ENCODE peak calls at places on chromosome 10, in six cellular contexts. D is upper lobe of left lung, A is hepatocyte, B is lung, K is MM.1S, G is upper lobe of right lung. M is an unnamed sample.
A peak's percentile ranks its signal among the peaks of the same experiment; 100 is the strongest.

GRCh38 chr10:127989481-127989964 is 82.6 kb downstream of the PTPRE start:
- DNase-seq in A (no peak), K (no peak), D (no peak), G (no peak), B (no peak), M (no peak)

GRCh38 chr10:61754553-61755540 is 92.1 kb downstream of the CABCOCO1 start:
- DNase-seq in G (no peak), A (no peak), D (no peak), B (no peak), K (no peak), M (peak; percentile 70)

GRCh38 chr10:63703113-63703670 is 182.0 kb downstream of the REEP3 start:
- DNase-seq in D (no peak), B (no peak), G (no peak), K (no peak), A (no peak), M (no peak)

GRCh38 chr10:43255644-43256431 is 11.0 kb downstream of the RASGEF1A start:
- DNase-seq in G (peak; percentile 63), A (peak; percentile 41), D (peak; percentile 54), B (no peak), K (peak; percentile 19), M (peak; percentile 36)

GRCh38 chr10:50593523-50593922 is 30.2 kb downstream of the SGMS1 start:
- DNase-seq in G (no peak), A (no peak), B (no peak), K (no peak), D (no peak), M (no peak)

GRCh38 chr10:89653410-89653828 is 8.4 kb upstream of the PANK1 start:
- DNase-seq in B (no peak), K (peak; percentile 87), G (no peak), D (no peak), A (no peak), M (peak; percentile 39)

GRCh38 chr10:69337312-69338132 is 59.2 kb downstream of the HK1 start:
- DNase-seq in B (peak; percentile 59), D (no peak), A (peak; percentile 57), K (no peak), G (no peak), M (no peak)

GRCh38 chr10:71685554-71686202 is 33.9 kb downstream of the C10orf105 start:
- DNase-seq in G (no peak), D (no peak), A (no peak), K (no peak), B (no peak), M (no peak)

GRCh38 chr10:86667421-86668181 is 710 bp upstream of the LDB3 start:
- DNase-seq in G (no peak), A (no peak), D (peak; percentile 52), B (no peak), K (no peak), M (no peak)

GRCh38 chr10:93762979-93763391 is 5.2 kb downstream of the LGI1 start:
- DNase-seq in D (no peak), K (peak; percentile 17), G (no peak), A (peak; percentile 33), B (no peak), M (no peak)

GRCh38 chr10:119306514-119306951 is 99.2 kb downstream of the GRK5 start:
- DNase-seq in B (no peak), D (peak; percentile 67), G (no peak), K (peak; percentile 93), A (peak; percentile 12), M (peak; percentile 87)

GRCh38 chr10:24777191-24777590 is 53.5 kb upstream of the ARHGAP21 start:
- DNase-seq in A (no peak), G (no peak), D (no peak), K (no peak), B (no peak), M (no peak)

GRCh38 chr10:108970016-108970415 is 953.3 kb downstream of the XPNPEP1 start:
- DNase-seq in K (peak; percentile 62), B (no peak), G (no peak), A (peak; percentile 76), D (no peak), M (peak; percentile 51)

GRCh38 chr10:106741131-106741530 is 423.4 kb downstream of the SORCS1 start:
- DNase-seq in K (no peak), D (no peak), B (no peak), A (peak; percentile 46), G (no peak), M (no peak)

GRCh38 chr10:133161486-133162051 is 1.6 kb downstream of the KNDC1 start:
- DNase-seq in A (no peak), D (peak; percentile 80), K (no peak), G (peak; percentile 60), B (no peak), M (no peak)

GRCh38 chr10:31508882-31509281 is 189.9 kb downstream of the ZEB1 start:
- DNase-seq in B (no peak), G (no peak), A (no peak), K (no peak), D (no peak), M (no peak)

GRCh38 chr10:60735244-60735643 is 43.0 kb upstream of the CDK1 start:
- DNase-seq in K (no peak), B (no peak), G (no peak), A (no peak), D (no peak), M (no peak)

GRCh38 chr10:45555789-45556188 is 116.8 kb downstream of the ZFAND4 start:
- DNase-seq in K (no peak), G (no peak), B (no peak), D (no peak), A (no peak), M (no peak)

GRCh38 chr10:6274040-6274439 is 71.3 kb downstream of the PFKFB3 start:
- DNase-seq in K (no peak), G (no peak), D (no peak), A (no peak), B (no peak), M (no peak)

GRCh38 chr10:28367865-28368541 is 65.1 kb upstream of the MPP7 start:
- DNase-seq in G (no peak), A (no peak), K (peak; percentile 87), D (no peak), B (peak; percentile 36), M (peak; percentile 88)

GRCh38 chr10:70355234-70356021 is 27.0 kb downstream of the LRRC20 start:
- DNase-seq in D (no peak), K (no peak), G (no peak), B (no peak), A (no peak), M (no peak)

GRCh38 chr10:120505056-120505455 is 48.0 kb downstream of the PLPP4 start:
- DNase-seq in D (no peak), A (no peak), B (no peak), K (no peak), G (no peak), M (no peak)

GRCh38 chr10:97974108-97974507 is 56.3 kb downstream of the CRTAC1 start:
- DNase-seq in G (no peak), B (no peak), A (no peak), D (no peak), K (no peak), M (peak; percentile 28)

GRCh38 chr10:97977673-97978072 is 52.7 kb downstream of the CRTAC1 start:
- DNase-seq in B (no peak), A (no peak), D (no peak), G (no peak), K (no peak), M (no peak)

GRCh38 chr10:97974526-97975525 is 55.6 kb downstream of the CRTAC1 start:
- DNase-seq in G (no peak), D (peak; percentile 58), A (no peak), B (no peak), K (no peak), M (no peak)

DNA sequence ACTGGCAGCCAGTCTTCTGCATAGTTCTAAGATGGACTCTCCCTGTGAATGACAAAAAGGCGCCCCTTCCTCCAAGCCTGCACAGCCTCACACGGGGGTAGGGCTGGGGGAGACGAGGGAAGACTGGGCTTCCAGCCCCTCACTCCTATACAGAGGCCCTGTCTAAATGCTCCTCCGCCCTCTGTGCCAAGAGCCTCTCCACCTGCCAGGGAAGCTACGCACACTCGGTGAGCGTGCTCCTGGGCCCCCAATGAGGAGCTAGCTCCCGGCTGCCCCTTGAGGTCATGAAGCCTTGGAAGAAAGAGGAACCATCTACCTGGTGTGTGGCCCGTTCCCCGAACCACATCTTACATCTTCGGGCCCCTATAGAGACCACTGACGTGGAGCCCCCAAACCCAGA is 54.8 kb downstream of the CRTAC1 start:
- DNase-seq in B (no peak), A (no peak), G (no peak), K (no peak), D (peak; percentile 13), M (no peak)
- H3K4me3 ChIP-seq in B (no peak overlapping the region), A (no peak overlapping the region), G (no peak overlapping the region), K (no peak overlapping the region), D (no peak overlapping the region), M (no peak overlapping the region)

DNA sequence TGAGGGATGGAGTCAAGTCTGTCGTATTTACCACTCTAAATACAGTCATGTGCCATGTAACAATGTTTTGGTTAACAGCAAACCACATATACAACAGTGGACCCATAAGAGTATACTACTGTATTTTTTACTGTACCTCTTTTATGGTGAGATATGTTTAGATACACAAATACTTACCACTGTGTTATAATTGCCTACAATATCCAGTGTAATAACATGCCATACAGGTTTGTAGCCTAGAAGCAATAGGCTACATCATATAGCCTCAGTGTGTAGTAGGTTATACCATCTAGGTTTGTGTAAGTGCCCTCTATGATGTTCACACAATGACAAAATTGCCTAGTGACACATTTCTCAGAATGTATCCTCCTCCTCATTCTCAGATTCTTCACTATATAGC is 110.4 kb downstream of the FAM107B start:
- DNase-seq in A (no peak), G (no peak), D (no peak), B (no peak), K (no peak), M (no peak)
- H3K4me3 ChIP-seq in A (no peak overlapping the region), G (no peak overlapping the region), D (no peak overlapping the region), B (no peak overlapping the region), K (no peak overlapping the region), M (no peak overlapping the region)

DNA sequence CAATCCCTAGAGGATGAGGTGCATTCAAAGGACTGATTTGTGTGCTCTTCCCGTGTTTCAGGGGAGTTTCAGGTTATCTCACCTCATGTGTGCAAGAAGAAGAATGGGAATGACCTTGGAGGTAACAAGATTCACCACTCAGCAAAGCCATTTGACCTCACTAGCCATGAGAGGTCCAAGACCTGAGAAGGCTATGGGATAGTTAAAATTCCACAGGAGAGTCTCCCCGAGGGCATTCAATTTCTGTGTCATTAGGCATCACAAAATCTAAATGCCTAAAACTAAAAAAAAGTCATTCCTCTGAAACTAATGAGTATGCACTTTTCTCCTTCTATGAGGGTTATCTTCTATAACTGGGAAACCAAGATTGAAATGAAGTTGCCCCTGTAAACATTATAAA is 433.4 kb downstream of the KCNMA1 start:
- DNase-seq in G (no peak), A (no peak), B (no peak), D (no peak), K (no peak), M (no peak)
- H3K4me3 ChIP-seq in G (no peak overlapping the region), A (no peak overlapping the region), B (no peak overlapping the region), D (no peak overlapping the region), K (no peak overlapping the region), M (no peak overlapping the region)

DNA sequence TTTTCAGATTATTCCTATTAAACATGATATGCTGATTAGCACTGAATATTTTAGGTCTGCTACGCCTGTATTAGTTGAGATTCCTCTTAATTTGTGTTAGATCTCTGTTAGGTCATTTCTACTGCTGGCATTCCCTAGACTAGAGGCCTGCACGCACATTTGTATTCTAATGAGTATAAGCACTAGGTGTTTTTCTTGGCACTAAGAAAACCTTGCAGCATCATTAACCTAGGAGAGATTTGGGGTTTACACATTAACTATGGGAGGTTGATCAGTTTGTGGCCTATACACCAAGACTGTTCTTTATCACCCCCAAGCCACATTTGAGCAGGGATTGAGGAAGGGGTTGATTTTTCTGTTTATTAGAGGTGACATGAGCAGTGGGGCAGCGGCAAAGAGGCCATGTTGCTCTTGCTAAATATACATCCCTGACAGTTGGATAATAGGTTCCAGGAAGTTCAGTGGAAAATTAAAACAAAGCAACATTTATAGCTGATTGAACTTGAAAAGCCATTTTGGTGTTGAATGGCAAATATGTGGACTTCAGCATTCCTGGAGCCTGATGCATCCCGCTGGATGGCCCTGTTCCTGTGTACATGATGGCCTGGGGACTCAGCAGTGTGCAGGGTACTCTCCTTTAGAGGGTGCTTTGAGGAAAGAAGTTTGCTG is 65.2 kb downstream of the GBF1 start:
- DNase-seq in K (no peak), B (no peak), D (no peak), G (no peak), A (peak; percentile 45), M (no peak)
- H3K4me3 ChIP-seq in K (no peak overlapping the region), B (no peak overlapping the region), D (no peak overlapping the region), G (no peak overlapping the region), A (no peak overlapping the region), M (no peak overlapping the region)